ENCODE peak calls at places on chromosome 2, in seven cellular contexts. One of them, this sample, is unnamed.

GRCh38 chr2:162265666-162266467 is 22.6 kb upstream of the FAP start:
- DNase-seq in uterus: no peak
- DNase-seq in lower leg skin: no peak
- DNase-seq in heart left ventricle: no peak
- DNase-seq in adipocyte: no peak
- DNase-seq in body of pancreas: no peak
- DNase-seq in transverse colon: no peak
- DNase-seq in this sample: no peak

GRCh38 chr2:15050483-15050882 is 418.0 kb downstream of the LRATD1 start:
- DNase-seq in uterus: no peak
- DNase-seq in lower leg skin: no peak
- DNase-seq in heart left ventricle: no peak
- DNase-seq in adipocyte: peak
- DNase-seq in body of pancreas: no peak
- DNase-seq in transverse colon: no peak
- DNase-seq in this sample: no peak

GRCh38 chr2:109143214-109144187 is 14.5 kb downstream of the SH3RF3 start:
- DNase-seq in uterus: no peak
- DNase-seq in lower leg skin: no peak
- DNase-seq in heart left ventricle: no peak
- DNase-seq in adipocyte: no peak
- DNase-seq in body of pancreas: no peak
- DNase-seq in transverse colon: no peak
- DNase-seq in this sample: peak

GRCh38 chr2:240538031-240538780 is 19.6 kb downstream of the ANKMY1 start:
- DNase-seq in uterus: no peak
- DNase-seq in lower leg skin: peak
- DNase-seq in heart left ventricle: no peak
- DNase-seq in adipocyte: no peak
- DNase-seq in body of pancreas: no peak
- DNase-seq in transverse colon: no peak
- DNase-seq in this sample: no peak

GRCh38 chr2:201275069-201275468 is 14.7 kb downstream of the CASP8 start:
- DNase-seq in uterus: no peak
- DNase-seq in lower leg skin: no peak
- DNase-seq in heart left ventricle: no peak
- DNase-seq in adipocyte: no peak
- DNase-seq in body of pancreas: no peak
- DNase-seq in transverse colon: no peak
- DNase-seq in this sample: no peak

GRCh38 chr2:146312899-146313298 is 1531.9 kb upstream of the ACVR2A start:
- DNase-seq in uterus: no peak
- DNase-seq in lower leg skin: no peak
- DNase-seq in heart left ventricle: no peak
- DNase-seq in adipocyte: peak
- DNase-seq in body of pancreas: no peak
- DNase-seq in transverse colon: no peak
- DNase-seq in this sample: peak

GRCh38 chr2:177123048-177123447 is 89.5 kb upstream of the HNRNPA3 start:
- DNase-seq in uterus: no peak
- DNase-seq in lower leg skin: no peak
- DNase-seq in heart left ventricle: no peak
- DNase-seq in adipocyte: no peak
- DNase-seq in body of pancreas: no peak
- DNase-seq in transverse colon: no peak
- DNase-seq in this sample: no peak

GRCh38 chr2:156196031-156196430 is 136.5 kb downstream of the NR4A2 start:
- DNase-seq in uterus: no peak
- DNase-seq in lower leg skin: no peak
- DNase-seq in heart left ventricle: no peak
- DNase-seq in adipocyte: no peak
- DNase-seq in body of pancreas: no peak
- DNase-seq in transverse colon: no peak
- DNase-seq in this sample: no peak

GRCh38 chr2:203759692-203760365 is 53.4 kb downstream of the CD28 start:
- DNase-seq in uterus: no peak
- DNase-seq in lower leg skin: no peak
- DNase-seq in heart left ventricle: no peak
- DNase-seq in adipocyte: peak
- DNase-seq in body of pancreas: no peak
- DNase-seq in transverse colon: no peak
- DNase-seq in this sample: peak

GRCh38 chr2:161426788-161427412 is 10.8 kb downstream of the TBR1 start:
- DNase-seq in uterus: no peak
- DNase-seq in lower leg skin: peak
- DNase-seq in heart left ventricle: no peak
- DNase-seq in adipocyte: peak
- DNase-seq in body of pancreas: no peak
- DNase-seq in transverse colon: no peak
- DNase-seq in this sample: peak

GRCh38 chr2:169775765-169776482 is 22.7 kb upstream of the SSB start:
- DNase-seq in uterus: no peak
- DNase-seq in lower leg skin: no peak
- DNase-seq in heart left ventricle: no peak
- DNase-seq in adipocyte: peak
- DNase-seq in body of pancreas: no peak
- DNase-seq in transverse colon: no peak
- DNase-seq in this sample: no peak

GRCh38 chr2:225083276-225083675 is 41.0 kb upstream of the DOCK10 start:
- DNase-seq in uterus: no peak
- DNase-seq in lower leg skin: no peak
- DNase-seq in heart left ventricle: no peak
- DNase-seq in adipocyte: no peak
- DNase-seq in body of pancreas: no peak
- DNase-seq in transverse colon: no peak
- DNase-seq in this sample: no peak

GRCh38 chr2:37648316-37649011 is 23.0 kb downstream of the CDC42EP3 start:
- DNase-seq in uterus: no peak
- DNase-seq in lower leg skin: peak
- DNase-seq in heart left ventricle: peak
- DNase-seq in adipocyte: no peak
- DNase-seq in body of pancreas: no peak
- DNase-seq in transverse colon: peak
- DNase-seq in this sample: peak

GRCh38 chr2:203818656-203819055 is 48.9 kb upstream of the CTLA4 start:
- DNase-seq in uterus: no peak
- DNase-seq in lower leg skin: no peak
- DNase-seq in heart left ventricle: no peak
- DNase-seq in adipocyte: no peak
- DNase-seq in body of pancreas: no peak
- DNase-seq in transverse colon: no peak
- DNase-seq in this sample: no peak

GRCh38 chr2:242035858-242036652 is 166.5 kb downstream of the RTP5 start:
- DNase-seq in uterus: no peak
- DNase-seq in lower leg skin: peak
- DNase-seq in heart left ventricle: no peak
- DNase-seq in adipocyte: no peak
- DNase-seq in body of pancreas: no peak
- DNase-seq in transverse colon: no peak
- DNase-seq in this sample: no peak

GRCh38 chr2:215479536-215480240 is 43.8 kb upstream of the FN1 start:
- DNase-seq in uterus: no peak
- DNase-seq in lower leg skin: no peak
- DNase-seq in heart left ventricle: no peak
- DNase-seq in adipocyte: no peak
- DNase-seq in body of pancreas: no peak
- DNase-seq in transverse colon: no peak
- DNase-seq in this sample: no peak

GRCh38 chr2:215479121-215479520 is 43.3 kb upstream of the FN1 start:
- DNase-seq in uterus: no peak
- DNase-seq in lower leg skin: no peak
- DNase-seq in heart left ventricle: no peak
- DNase-seq in adipocyte: no peak
- DNase-seq in body of pancreas: no peak
- DNase-seq in transverse colon: no peak
- DNase-seq in this sample: no peak

GRCh38 chr2:215476424-215476823 is 40.6 kb upstream of the FN1 start:
- DNase-seq in uterus: no peak
- DNase-seq in lower leg skin: no peak
- DNase-seq in heart left ventricle: no peak
- DNase-seq in adipocyte: peak
- DNase-seq in body of pancreas: no peak
- DNase-seq in transverse colon: no peak
- DNase-seq in this sample: no peak
- H3K4me3 ChIP-seq in uterus: no peak
- H3K4me3 ChIP-seq in lower leg skin: no peak
- H3K4me3 ChIP-seq in heart left ventricle: no peak
- H3K4me3 ChIP-seq in adipocyte: no peak
- H3K4me3 ChIP-seq in body of pancreas: no peak
- H3K4me3 ChIP-seq in transverse colon: no peak
- H3K4me3 ChIP-seq in this sample: no peak

GRCh38 chr2:119715409-119716295 is 36.7 kb downstream of the TMEM177 start:
- DNase-seq in uterus: no peak
- DNase-seq in lower leg skin: no peak
- DNase-seq in heart left ventricle: no peak
- DNase-seq in adipocyte: no peak
- DNase-seq in body of pancreas: no peak
- DNase-seq in transverse colon: no peak
- DNase-seq in this sample: no peak
- H3K4me3 ChIP-seq in uterus: no peak
- H3K4me3 ChIP-seq in lower leg skin: no peak
- H3K4me3 ChIP-seq in heart left ventricle: no peak
- H3K4me3 ChIP-seq in adipocyte: no peak
- H3K4me3 ChIP-seq in body of pancreas: no peak
- H3K4me3 ChIP-seq in transverse colon: no peak
- H3K4me3 ChIP-seq in this sample: no peak

GRCh38 chr2:101516833-101517690 is 42.1 kb upstream of the RFX8 start:
- DNase-seq in uterus: no peak
- DNase-seq in lower leg skin: no peak
- DNase-seq in heart left ventricle: no peak
- DNase-seq in adipocyte: peak
- DNase-seq in body of pancreas: no peak
- DNase-seq in transverse colon: no peak
- DNase-seq in this sample: peak
- H3K4me3 ChIP-seq in uterus: no peak
- H3K4me3 ChIP-seq in lower leg skin: no peak
- H3K4me3 ChIP-seq in heart left ventricle: no peak
- H3K4me3 ChIP-seq in adipocyte: no peak
- H3K4me3 ChIP-seq in body of pancreas: no peak
- H3K4me3 ChIP-seq in transverse colon: no peak
- H3K4me3 ChIP-seq in this sample: no peak

GRCh38 chr2:235264512-235264911 is 229.3 kb upstream of the AGAP1 start:
- DNase-seq in uterus: no peak
- DNase-seq in lower leg skin: no peak
- DNase-seq in heart left ventricle: no peak
- DNase-seq in adipocyte: no peak
- DNase-seq in body of pancreas: no peak
- DNase-seq in transverse colon: no peak
- DNase-seq in this sample: peak

GRCh38 chr2:235264121-235264493 is 229.7 kb upstream of the AGAP1 start:
- DNase-seq in uterus: no peak
- DNase-seq in lower leg skin: no peak
- DNase-seq in heart left ventricle: no peak
- DNase-seq in adipocyte: no peak
- DNase-seq in body of pancreas: no peak
- DNase-seq in transverse colon: no peak
- DNase-seq in this sample: no peak

GRCh38 chr2:235262750-235263149 is 231.1 kb upstream of the AGAP1 start:
- DNase-seq in uterus: no peak
- DNase-seq in lower leg skin: no peak
- DNase-seq in heart left ventricle: no peak
- DNase-seq in adipocyte: no peak
- DNase-seq in body of pancreas: no peak
- DNase-seq in transverse colon: no peak
- DNase-seq in this sample: no peak

GRCh38 chr2:235265348-235265965 is 228.4 kb upstream of the AGAP1 start:
- DNase-seq in uterus: no peak
- DNase-seq in lower leg skin: no peak
- DNase-seq in heart left ventricle: peak
- DNase-seq in adipocyte: no peak
- DNase-seq in body of pancreas: no peak
- DNase-seq in transverse colon: no peak
- DNase-seq in this sample: no peak

GRCh38 chr2:235263205-235264120 is 230.4 kb upstream of the AGAP1 start:
- DNase-seq in uterus: peak
- DNase-seq in lower leg skin: peak
- DNase-seq in heart left ventricle: peak
- DNase-seq in adipocyte: peak
- DNase-seq in body of pancreas: peak
- DNase-seq in transverse colon: peak
- DNase-seq in this sample: peak
- H3K4me3 ChIP-seq in uterus: peak
- H3K4me3 ChIP-seq in lower leg skin: no peak
- H3K4me3 ChIP-seq in heart left ventricle: no peak
- H3K4me3 ChIP-seq in adipocyte: peak
- H3K4me3 ChIP-seq in body of pancreas: no peak
- H3K4me3 ChIP-seq in transverse colon: no peak
- H3K4me3 ChIP-seq in this sample: no peak

GRCh38 chr2:20164061-20164733 is 60.7 kb downstream of the SDC1 start:
- DNase-seq in uterus: no peak
- DNase-seq in lower leg skin: peak
- DNase-seq in heart left ventricle: no peak
- DNase-seq in adipocyte: no peak
- DNase-seq in body of pancreas: peak
- DNase-seq in transverse colon: no peak
- DNase-seq in this sample: no peak

GRCh38 chr2:20168048-20168726 is 56.7 kb downstream of the SDC1 start:
- DNase-seq in uterus: no peak
- DNase-seq in lower leg skin: peak
- DNase-seq in heart left ventricle: no peak
- DNase-seq in adipocyte: no peak
- DNase-seq in body of pancreas: no peak
- DNase-seq in transverse colon: peak
- DNase-seq in this sample: no peak

GRCh38 chr2:20164734-20165242 is 60.1 kb downstream of the SDC1 start:
- DNase-seq in uterus: no peak
- DNase-seq in lower leg skin: peak
- DNase-seq in heart left ventricle: no peak
- DNase-seq in adipocyte: no peak
- DNase-seq in body of pancreas: peak
- DNase-seq in transverse colon: no peak
- DNase-seq in this sample: no peak

GRCh38 chr2:20167356-20167755 is 57.6 kb downstream of the SDC1 start:
- DNase-seq in uterus: no peak
- DNase-seq in lower leg skin: peak
- DNase-seq in heart left ventricle: no peak
- DNase-seq in adipocyte: no peak
- DNase-seq in body of pancreas: peak
- DNase-seq in transverse colon: no peak
- DNase-seq in this sample: no peak

DNA sequence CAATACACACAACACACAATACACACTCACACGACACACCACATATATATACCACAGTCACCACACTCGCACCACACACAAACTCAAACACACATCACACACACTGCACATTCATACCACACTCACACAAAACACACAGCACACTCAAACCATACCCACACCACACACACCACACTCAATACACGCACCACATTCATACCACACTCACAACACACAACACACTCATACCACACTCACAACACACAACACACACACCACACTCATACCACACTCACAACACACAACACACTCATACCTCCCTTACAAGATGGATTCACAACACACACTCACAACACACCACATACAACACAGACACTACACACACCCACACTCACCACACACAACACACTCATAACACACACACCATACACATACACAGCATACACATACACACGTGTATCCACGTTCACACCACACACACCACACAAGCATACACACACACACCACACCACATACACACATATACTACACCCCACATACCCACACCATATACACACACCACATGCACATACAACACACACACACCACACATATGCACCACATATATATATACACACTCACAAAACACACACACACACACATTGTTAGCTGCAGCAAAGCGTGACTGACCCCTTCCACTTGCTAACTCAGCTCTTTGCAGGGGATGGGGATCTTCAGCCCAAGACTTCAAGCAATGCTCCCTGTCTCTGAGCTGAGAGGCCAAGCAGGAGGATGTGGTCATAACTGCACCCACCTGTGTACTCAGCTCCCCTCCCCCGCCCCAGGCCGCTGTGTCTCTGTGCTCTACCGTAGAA is 59.0 kb downstream of the SDC1 start:
- DNase-seq in uterus: no peak
- DNase-seq in lower leg skin: peak
- DNase-seq in heart left ventricle: no peak
- DNase-seq in adipocyte: no peak
- DNase-seq in body of pancreas: no peak
- DNase-seq in transverse colon: no peak
- DNase-seq in this sample: no peak
- H3K4me3 ChIP-seq in uterus: no peak
- H3K4me3 ChIP-seq in lower leg skin: no peak
- H3K4me3 ChIP-seq in heart left ventricle: no peak
- H3K4me3 ChIP-seq in adipocyte: no peak
- H3K4me3 ChIP-seq in body of pancreas: no peak
- H3K4me3 ChIP-seq in transverse colon: no peak
- H3K4me3 ChIP-seq in this sample: no peak

This sample was measured in small intestine.